ENCODE peak calls at places on chromosomes 6 and 20, in eight cellular contexts. S is LNCaP clone FGC, B is cardiac muscle cell, C is AG04450, M is hepatocyte, X is GM12865, H is MM.1S, I is prostate gland. Z is an unnamed sample.

GRCh38 chr20:62624325-62624690 is 18.0 kb upstream of the SLCO4A1 start:
- DNase-seq in B (no peak), I (no peak), H (peak; percentile 77), X (peak; percentile 52), M (peak; percentile 33), S (no peak), C (no peak), Z (peak; percentile 77)

GRCh38 chr6:109389650-109390274 is 7.5 kb upstream of the CD164 start:
- DNase-seq in B (peak; percentile 53), X (no peak), S (no peak), I (no peak), H (no peak), M (no peak), C (no peak), Z (no peak)

GRCh38 chr20:45407067-45407745 is 883 bp upstream of the DBNDD2 start:
- DNase-seq in B (no peak), X (no peak), M (peak; percentile 46), S (no peak), H (no peak), C (no peak), I (no peak), Z (peak; percentile 33)

GRCh38 chr20:48531505-48531904 is 296.3 kb downstream of the PREX1 start:
- DNase-seq in S (no peak), B (no peak), H (no peak), I (no peak), C (no peak), X (no peak), M (no peak), Z (no peak)

GRCh38 chr6:37137201-37137880 is 32.6 kb upstream of the PIM1 start:
- DNase-seq in H (no peak), C (peak; percentile 93), B (peak; percentile 98), I (no peak), X (peak; percentile 74), M (peak; percentile 87), S (no peak), Z (peak; percentile 70)

GRCh38 chr20:17565164-17565845 is 4.6 kb upstream of the DSTN start:
- DNase-seq in I (no peak), S (no peak), X (no peak), B (no peak), H (no peak), M (no peak), C (no peak), Z (no peak)

GRCh38 chr20:39271205-39271604 is 309.1 kb downstream of the DHX35 start:
- DNase-seq in H (no peak), S (no peak), X (no peak), C (no peak), B (no peak), I (no peak), M (peak; percentile 47), Z (no peak)

GRCh38 chr6:83062225-83062624 is 3.4 kb downstream of the UBE3D start:
- DNase-seq in B (peak; percentile 17), X (no peak), C (no peak), I (no peak), H (no peak), S (no peak), M (no peak), Z (no peak)

GRCh38 chr20:31694842-31695593 is 27.6 kb downstream of the BCL2L1 start:
- DNase-seq in X (no peak), B (no peak), I (no peak), C (no peak), M (no peak), H (no peak), S (no peak), Z (no peak)

GRCh38 chr6:16596890-16597331 is 164.3 kb downstream of the ATXN1 start:
- DNase-seq in X (no peak), S (no peak), C (no peak), H (no peak), B (no peak), M (no peak), I (no peak), Z (no peak)

GRCh38 chr6:144284753-144285547 is at the start of gene UTRN:
- DNase-seq in M (peak; percentile 88), H (peak; percentile 36), B (peak; percentile 90), S (peak; percentile 32), I (peak; percentile 76), C (peak; percentile 60), X (peak; percentile 71), Z (peak; percentile 80)

GRCh38 chr6:134230087-134230717 is 87.7 kb downstream of the SGK1 start:
- DNase-seq in X (no peak), M (no peak), B (no peak), C (no peak), S (no peak), H (no peak), I (no peak), Z (no peak)

GRCh38 chr6:14380421-14380820 is 262.8 kb downstream of the CD83 start:
- DNase-seq in M (no peak), H (no peak), I (no peak), C (no peak), X (no peak), B (no peak), S (no peak), Z (no peak)

GRCh38 chr6:67300430-67301040 is 1334.5 kb upstream of the ADGRB3 start:
- DNase-seq in C (no peak), B (no peak), M (no peak), X (no peak), H (no peak), S (no peak), I (no peak), Z (no peak)

GRCh38 chr6:65259080-65259479 is 447.9 kb downstream of the EYS start:
- DNase-seq in S (no peak), M (peak; percentile 11), X (no peak), B (peak; percentile 11), I (no peak), H (peak; percentile 6), C (peak; percentile 0), Z (no peak)

GRCh38 chr20:16287776-16288175 is 285.5 kb downstream of the KIF16B start:
- DNase-seq in C (no peak), H (no peak), S (no peak), M (no peak), B (no peak), I (no peak), X (no peak), Z (no peak)

GRCh38 chr6:127841811-127842210 is 59.0 kb downstream of the THEMIS start:
- DNase-seq in S (no peak), X (no peak), M (no peak), I (no peak), B (no peak), H (no peak), C (no peak), Z (no peak)

GRCh38 chr20:61608275-61609085 is 356.4 kb downstream of the CDH4 start:
- DNase-seq in C (no peak), B (peak; percentile 2), I (no peak), S (peak; percentile 15), H (peak; percentile 25), X (no peak), M (peak; percentile 70), Z (no peak)

GRCh38 chr6:2579241-2579761 is 171.4 kb downstream of the MYLK4 start:
- DNase-seq in S (no peak), H (no peak), X (no peak), C (no peak), M (peak; percentile 19), B (peak; percentile 73), I (no peak), Z (no peak)

GRCh38 chr20:63578224-63579016 is 4.4 kb upstream of the HELZ2 start:
- DNase-seq in I (no peak), S (no peak), H (no peak), C (no peak), X (no peak), M (no peak), B (no peak), Z (no peak)

DNA sequence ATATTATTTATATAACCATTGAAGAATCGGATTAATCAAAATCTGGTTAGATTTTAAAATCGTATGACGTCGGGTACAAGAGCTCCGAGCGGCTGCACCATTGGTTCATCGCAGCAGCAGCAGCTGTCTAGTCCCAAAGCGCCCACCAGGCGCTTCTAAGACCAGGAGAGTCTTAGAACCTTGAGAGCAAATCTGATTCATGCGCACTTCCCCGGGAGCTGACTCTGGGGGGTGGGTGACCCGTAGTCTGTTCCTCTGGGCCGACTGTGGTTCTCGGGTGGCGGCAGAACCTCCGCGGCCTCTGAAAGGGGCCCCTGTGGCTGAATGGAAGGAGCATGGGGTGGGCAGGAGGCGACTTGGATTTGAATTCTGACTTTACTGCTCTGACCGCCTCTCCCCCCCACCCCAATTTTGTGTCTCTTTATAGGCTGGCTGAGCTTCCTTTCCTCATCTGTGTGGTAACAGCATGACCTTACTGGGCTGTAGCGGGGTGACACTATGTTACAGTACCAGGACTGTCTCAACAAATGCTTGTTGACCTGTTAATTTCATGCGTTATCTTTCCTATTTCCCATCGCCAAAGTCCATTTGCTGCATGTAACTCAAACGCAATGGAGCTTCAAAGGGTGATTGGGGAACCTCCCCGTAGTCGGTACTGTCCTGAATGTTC is 119.7 kb downstream of the RTN4IP1 start:
- DNase-seq in H (no peak), M (no peak), C (no peak), X (peak; percentile 62), S (no peak), B (no peak), I (no peak), Z (peak; percentile 22)
- TF ChIP-seq CTCF in H (no peak), M (no peak), C (peak; percentile 34), X (peak; percentile 13), S (no peak), B (peak; percentile 12), I (no peak), Z (no peak)

GRCh38 chr20:52256465-52256864 is 64.9 kb upstream of the ZFP64 start:
- DNase-seq in S (no peak), M (no peak), I (no peak), C (no peak), H (no peak), B (no peak), X (no peak), Z (no peak)
- TF ChIP-seq CTCF in S (no peak), M (no peak), I (no peak), C (no peak), H (no peak), B (no peak), X (no peak), Z (no peak)

GRCh38 chr20:40706977-40707582 is 18.0 kb upstream of the MAFB start:
- DNase-seq in B (no peak), I (no peak), S (no peak), M (peak; percentile 74), C (no peak), H (no peak), X (peak; percentile 38), Z (no peak)
- TF ChIP-seq CTCF in B (no peak), I (no peak), S (no peak), M (peak; percentile 26), C (no peak), H (peak; percentile 11), X (peak; percentile 4), Z (no peak)

GRCh38 chr6:101401792-101402617 is 8.5 kb downstream of the GRIK2 start:
- DNase-seq in B (peak; percentile 20), H (no peak), X (no peak), S (no peak), C (no peak), M (peak; percentile 40), I (no peak), Z (no peak)
- TF ChIP-seq CTCF in B (no peak), H (no peak), X (no peak), S (no peak), C (no peak), M (no peak), I (no peak), Z (no peak)

Z was measured in GM13977.